ENCODE peak calls at places on chromosomes 12 and 14, in six cellular contexts. M is GM13977, Z is IMR-90, J is foreskin fibroblast, C is dorsolateral prefrontal cortex, Y is Peyer's patch. Q is an unnamed sample.

GRCh38 chr14:89343356-89343755 is 73.7 kb downstream of the FOXN3 start:
- DNase-seq in C (no peak), J (no peak), Y (no peak), M (no peak), Z (no peak), Q (no peak)

GRCh38 chr12:44968960-44969359 is 81.9 kb downstream of the DBX2 start:
- DNase-seq in J (no peak), M (no peak), Z (no peak), Y (no peak), C (no peak), Q (no peak)

GRCh38 chr12:92094751-92095161 is 50.9 kb downstream of the BTG1 start:
- DNase-seq in Y (no peak), Z (peak), C (no peak), M (no peak), J (no peak), Q (no peak)

GRCh38 chr14:95482967-95483842 is 33.2 kb downstream of the SYNE3 start:
- DNase-seq in Y (peak), C (peak), M (no peak), J (peak), Z (peak), Q (no peak)

GRCh38 chr12:114812858-114813761 is 129.1 kb upstream of the TBX3 start:
- DNase-seq in Y (no peak), M (no peak), C (no peak), Z (peak), J (no peak), Q (no peak)

GRCh38 chr14:41605550-41606248 is 977 bp upstream of the LRFN5 start:
- DNase-seq in M (peak), C (peak), Z (peak), Y (no peak), J (no peak), Q (no peak)

GRCh38 chr14:90111895-90112534 is 50.2 kb downstream of the KCNK13 start:
- DNase-seq in Y (no peak), M (no peak), C (peak), J (peak), Z (peak), Q (no peak)

GRCh38 chr12:4197922-4198763 is 75.4 kb upstream of the CCND2 start:
- DNase-seq in Y (no peak), Z (no peak), C (no peak), M (no peak), J (no peak), Q (no peak)

GRCh38 chr12:16564675-16565074 is 41.3 kb downstream of the LMO3 start:
- DNase-seq in C (no peak), J (no peak), M (no peak), Z (no peak), Y (no peak), Q (no peak)

GRCh38 chr14:61696753-61697318 is 1.5 kb downstream of the HIF1A start:
- DNase-seq in J (no peak), M (no peak), C (no peak), Y (no peak), Z (no peak), Q (no peak)

GRCh38 chr12:115574831-115575230 is 702.7 kb downstream of the MED13L start:
- DNase-seq in C (no peak), Y (no peak), M (no peak), Z (no peak), J (no peak), Q (no peak)

GRCh38 chr12:112524676-112525425 is 106.1 kb downstream of the PTPN11 start:
- DNase-seq in Y (no peak), M (no peak), Z (peak), J (no peak), C (no peak), Q (no peak)

GRCh38 chr14:48398675-48399282 is 723.4 kb upstream of the MDGA2 start:
- DNase-seq in J (peak), Y (no peak), M (peak), C (no peak), Z (peak), Q (peak)

GRCh38 chr12:100919116-100919515 is 124.5 kb downstream of the ANO4 start:
- DNase-seq in C (no peak), M (no peak), Z (peak), Y (no peak), J (no peak), Q (no peak)

GRCh38 chr12:38905480-38906351 is at the start of gene CPNE8:
- DNase-seq in Y (peak), J (peak), Z (no peak), C (peak), M (peak), Q (peak)

GRCh38 chr12:28787151-28787550 is 361.9 kb upstream of the FAR2 start:
- DNase-seq in J (no peak), Y (no peak), C (peak), Z (peak), M (no peak), Q (no peak)

GRCh38 chr12:49876070-49876469 is 27.6 kb downstream of the FAIM2 start:
- DNase-seq in C (no peak), Z (no peak), Y (no peak), M (no peak), J (no peak), Q (no peak)

GRCh38 chr12:49877066-49877465 is 26.6 kb downstream of the FAIM2 start:
- DNase-seq in J (no peak), M (no peak), C (no peak), Z (no peak), Y (no peak), Q (no peak)

GRCh38 chr12:49875115-49875720 is 28.5 kb downstream of the FAIM2 start:
- DNase-seq in J (no peak), Y (no peak), C (no peak), M (no peak), Z (no peak), Q (no peak)

GRCh38 chr12:49880756-49881390 is 22.8 kb downstream of the FAIM2 start:
- DNase-seq in J (no peak), M (no peak), Y (no peak), C (no peak), Z (no peak), Q (no peak)

DNA sequence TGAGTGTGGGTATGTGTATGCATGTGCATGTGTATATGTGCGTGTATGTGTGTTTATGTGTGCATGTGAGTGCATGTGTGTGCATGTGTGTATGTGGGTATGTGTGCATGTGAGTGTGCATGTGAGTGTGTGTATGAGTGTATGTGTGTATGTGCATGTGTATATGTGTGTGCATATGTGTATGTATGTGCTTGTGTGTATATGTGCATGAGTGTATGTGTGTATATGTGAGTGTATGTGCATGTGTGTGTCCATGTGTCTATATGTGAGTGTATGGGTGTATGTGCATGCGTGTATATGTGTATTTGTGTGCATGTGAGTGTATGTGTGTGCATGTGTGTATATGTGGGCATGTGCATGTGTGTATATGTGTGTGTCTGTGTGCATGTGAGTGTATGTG is 25.7 kb downstream of the FAIM2 start:
- DNase-seq in J (no peak), Z (no peak), Y (no peak), M (no peak), C (no peak), Q (no peak)
- TF ChIP-seq CTCF in J (no peak), Z (no peak), Y (no peak), M (no peak), C (no peak), Q (no peak)

GRCh38 chr12:57473886-57474285 is 5.8 kb downstream of the ARHGAP9 start:
- DNase-seq in C (no peak), J (no peak), Y (no peak), Z (no peak), M (no peak), Q (no peak)

GRCh38 chr12:57473392-57473791 is 6.3 kb downstream of the ARHGAP9 start:
- DNase-seq in C (no peak), M (no peak), Z (no peak), Y (no peak), J (no peak), Q (no peak)

GRCh38 chr12:57474430-57474829 is 5.2 kb downstream of the ARHGAP9 start:
- DNase-seq in Z (no peak), J (no peak), C (no peak), M (no peak), Y (no peak), Q (no peak)

GRCh38 chr12:57475271-57476161 is 4.2 kb downstream of the ARHGAP9 start:
- DNase-seq in M (no peak), Y (peak), J (no peak), Z (no peak), C (no peak), Q (peak)

GRCh38 chr12:57474862-57475261 is 4.8 kb downstream of the ARHGAP9 start:
- DNase-seq in M (no peak), Z (no peak), C (no peak), Y (no peak), J (no peak), Q (no peak)
- TF ChIP-seq CTCF in M (no peak), Z (no peak), C (no peak), Y (no peak), J (no peak), Q (no peak)

DNA sequence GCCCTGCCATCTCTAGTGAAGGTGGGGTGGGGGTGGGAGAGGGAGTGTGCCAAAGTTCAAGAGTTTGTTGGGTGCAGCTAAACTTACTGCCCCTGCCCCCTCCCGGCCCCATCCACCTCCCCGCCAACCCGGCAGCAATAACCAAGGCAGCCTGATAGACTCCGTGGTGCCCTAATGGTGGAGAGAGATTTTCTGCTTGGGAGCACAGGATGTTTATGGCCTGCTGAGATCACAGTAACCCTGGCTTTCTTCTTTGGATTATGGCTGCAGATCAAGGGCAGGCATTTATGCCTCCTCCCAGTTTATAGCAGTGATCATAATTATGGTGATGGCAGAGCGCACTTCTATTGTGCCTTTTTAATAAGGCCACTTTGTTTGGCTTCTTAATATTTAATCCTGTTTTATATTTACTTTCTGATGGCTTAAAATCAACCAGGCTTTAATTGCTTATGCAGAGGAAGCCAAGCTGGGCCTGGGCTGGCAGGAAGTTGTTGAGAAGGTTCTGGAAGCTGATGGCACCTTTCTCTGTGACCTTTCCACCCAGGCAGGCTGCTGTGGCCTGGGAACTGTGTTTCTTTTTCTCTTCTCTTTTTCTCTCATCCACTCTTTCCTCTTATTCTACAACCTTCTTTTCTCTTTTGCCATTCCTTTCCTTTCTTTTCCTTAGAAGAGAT is 256.8 kb upstream of the FKBP4 start:
- DNase-seq in Y (peak), C (no peak), Z (no peak), M (no peak), J (no peak), Q (no peak)
- TF ChIP-seq CTCF in Y (no peak), C (no peak), Z (no peak), M (no peak), J (no peak), Q (no peak)

DNA sequence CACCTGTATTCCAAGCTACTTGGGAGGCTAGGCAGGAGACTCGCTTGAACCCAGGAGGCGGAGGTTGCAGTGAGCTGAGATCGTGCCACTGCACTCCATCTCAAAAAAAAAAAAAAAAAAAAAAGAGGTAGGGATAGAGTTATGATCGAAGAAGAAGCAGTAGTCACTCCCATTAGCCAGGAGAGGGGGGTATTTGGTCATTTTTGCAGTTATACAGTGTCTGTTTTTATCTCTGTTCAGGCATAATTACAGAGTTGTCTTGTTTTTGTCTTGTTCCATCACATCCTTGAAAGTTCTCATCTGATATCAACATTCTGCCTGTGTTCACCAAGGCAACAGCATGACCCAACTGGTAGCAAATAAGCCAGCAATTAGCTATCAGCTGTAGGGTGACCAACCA is 98.5 kb upstream of the TMPO start:
- DNase-seq in Y (no peak), M (no peak), C (no peak), J (no peak), Z (peak), Q (no peak)
- TF ChIP-seq CTCF in Y (no peak), M (no peak), C (no peak), J (peak), Z (peak), Q (no peak)

GRCh38 chr12:79531547-79531946 is 159.2 kb downstream of the PAWR start:
- DNase-seq in Z (peak), C (no peak), M (no peak), J (no peak), Y (no peak), Q (no peak)
- TF ChIP-seq CTCF in Z (no peak), C (no peak), M (no peak), J (no peak), Y (no peak), Q (no peak)

DNA sequence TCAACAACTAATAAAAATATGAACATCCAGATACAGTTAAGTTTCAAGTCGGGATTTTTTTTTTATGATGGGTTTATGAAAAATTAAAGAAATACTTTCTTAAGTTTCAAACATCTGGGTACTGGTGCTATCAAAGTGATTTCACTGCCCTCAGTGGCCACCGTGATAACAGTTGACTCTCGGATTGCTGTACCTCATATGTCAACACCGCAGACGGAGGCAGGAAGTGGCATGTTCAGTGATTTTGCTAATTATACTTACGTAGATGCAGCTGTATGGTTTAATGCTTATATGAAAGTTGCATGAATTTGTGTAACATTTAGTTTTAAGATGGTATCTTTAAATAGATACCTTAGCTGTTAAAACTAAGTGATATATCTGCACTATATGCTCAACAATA is 20.8 kb upstream of the FBLN5 start:
- DNase-seq in Z (no peak), C (no peak), J (no peak), Y (no peak), M (no peak), Q (no peak)
- TF ChIP-seq CTCF in Z (no peak), C (no peak), J (no peak), Y (no peak), M (no peak), Q (no peak)

DNA sequence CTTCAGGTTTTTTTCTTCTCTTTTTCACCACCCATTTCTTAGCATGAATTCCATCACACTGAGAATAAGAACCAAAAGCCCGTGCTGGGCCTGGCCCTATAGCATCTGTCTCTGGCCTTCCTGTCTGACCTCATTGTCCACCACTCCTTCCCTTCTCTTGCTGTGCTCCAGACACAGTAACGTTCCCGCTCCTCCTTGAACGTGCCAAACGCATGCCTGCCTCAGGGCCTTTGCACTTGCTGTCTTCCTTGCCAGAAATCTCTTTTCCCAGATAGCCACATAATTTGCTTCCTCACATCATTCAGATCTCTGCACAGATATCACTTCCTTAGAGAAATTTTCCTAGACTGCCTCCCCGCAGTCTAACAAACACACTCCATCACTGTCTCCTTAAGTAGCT is 119.6 kb upstream of the CPSF6 start:
- DNase-seq in J (no peak), C (no peak), M (no peak), Z (no peak), Y (no peak), Q (no peak)
- TF ChIP-seq CTCF in J (no peak), C (no peak), M (no peak), Z (no peak), Y (no peak), Q (no peak)

DNA sequence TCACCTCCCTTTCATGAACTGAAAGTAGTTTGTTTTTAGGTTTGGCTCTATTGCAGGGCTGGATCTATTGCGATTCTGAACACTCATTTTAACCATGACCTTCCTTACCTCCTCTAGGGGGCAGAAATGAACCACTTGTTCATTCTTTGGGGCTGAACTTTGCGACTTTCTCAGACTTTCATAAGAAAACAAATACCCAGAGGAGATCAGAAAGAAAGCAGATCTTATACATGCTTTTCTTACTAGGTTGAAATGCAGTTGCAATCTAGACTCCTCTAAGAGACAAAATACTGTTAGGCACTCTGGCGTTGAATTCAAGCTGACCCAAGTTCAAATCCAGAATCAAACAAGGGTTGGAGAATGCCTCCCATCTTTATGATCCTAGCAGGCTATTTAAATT is 32.6 kb upstream of the PLEKHG3 start:
- DNase-seq in M (peak), Z (peak), J (peak), Y (no peak), C (no peak), Q (peak)
- TF ChIP-seq CTCF in M (peak), Z (peak), J (peak), Y (peak), C (peak), Q (peak)

GRCh38 chr12:71536939-71537622 is 97.5 kb downstream of the LGR5 start:
- DNase-seq in J (no peak), Z (no peak), M (no peak), Y (no peak), C (peak), Q (no peak)
- TF ChIP-seq CTCF in J (no peak), Z (no peak), M (no peak), Y (no peak), C (no peak), Q (no peak)